ENCODE peak calls at places on chromosomes 12 and 14, in nine cellular contexts. M, Y, Q, F, K, A, H, G and D are unnamed samples.

GRCh38 chr12:114294303-114294685 is 111.7 kb downstream of the TBX5 start:
- DNase-seq in M (peak; percentile 42), Y (no peak), Q (peak; percentile 75), F (no peak), K (no peak), A (no peak), H (no peak), G (no peak), D (no peak)

GRCh38 chr12:52755533-52755932 is 21.6 kb downstream of the KRT76 start:
- DNase-seq in M (no peak), Y (no peak), Q (no peak), F (no peak), K (no peak), A (no peak), H (no peak), G (no peak), D (no peak)

GRCh38 chr12:13981296-13981962 is at the start of gene GRIN2B:
- DNase-seq in M (no peak), Y (no peak), Q (peak; percentile 1), F (no peak), K (no peak), A (no peak), H (no peak), G (no peak), D (no peak)

GRCh38 chr12:123062682-123063426 is 82.4 kb downstream of the ARL6IP4 start:
- DNase-seq in M (no peak), Y (peak; percentile 75), Q (peak; percentile 74), F (no peak), K (no peak), A (peak; percentile 56), H (peak; percentile 53), G (peak; percentile 33), D (peak; percentile 75)

GRCh38 chr14:51783765-51784164 is 76.6 kb upstream of the GNG2 start:
- DNase-seq in M (peak; percentile 33), Y (peak; percentile 82), Q (peak; percentile 84), F (no peak), K (no peak), A (no peak), H (no peak), G (no peak), D (no peak)

GRCh38 chr14:100871234-100872186 is 32.0 kb downstream of the RTL1 start:
- DNase-seq in M (no peak), Y (peak; percentile 81), Q (peak; percentile 69), F (no peak), K (no peak), A (no peak), H (no peak), G (no peak), D (no peak)

GRCh38 chr14:50225067-50225973 is 6.1 kb downstream of the SOS2 start:
- DNase-seq in M (peak; percentile 42), Y (peak; percentile 91), Q (peak; percentile 94), F (no peak), K (no peak), A (no peak), H (no peak), G (no peak), D (peak; percentile 96)

GRCh38 chr12:44143170-44143569 is 307.3 kb downstream of the TMEM117 start:
- DNase-seq in M (no peak), Y (no peak), Q (no peak), F (no peak), K (no peak), A (no peak), H (no peak), G (no peak), D (peak; percentile 54)

GRCh38 chr12:852864-853263 is 96.6 kb downstream of the RAD52 start:
- DNase-seq in M (no peak), Y (no peak), Q (no peak), F (no peak), K (no peak), A (no peak), H (no peak), G (no peak), D (peak; percentile 58)

GRCh38 chr12:6452908-6453630 is 1.2 kb downstream of the TAPBPL start:
- DNase-seq in M (no peak), Y (no peak), Q (no peak), F (no peak), K (no peak), A (no peak), H (no peak), G (peak; percentile 76), D (no peak)

GRCh38 chr12:42129595-42130204 is 15.0 kb downstream of the GXYLT1 start:
- DNase-seq in M (no peak), Y (peak; percentile 86), Q (peak; percentile 84), F (no peak), K (no peak), A (no peak), H (no peak), G (peak; percentile 59), D (no peak)

GRCh38 chr12:88391556-88391955 is 188.7 kb downstream of the KITLG start:
- DNase-seq in M (peak; percentile 84), Y (peak; percentile 94), Q (peak; percentile 94), F (no peak), K (no peak), A (no peak), H (no peak), G (peak; percentile 50), D (peak; percentile 30)
- TF ChIP-seq CTCF in M (no peak), Y (no peak), Q (no peak), F (no peak), K (no peak), A (no peak), H (no peak), G (no peak), D (no peak)

GRCh38 chr14:65173973-65174693 is 71.8 kb upstream of the MAX start:
- DNase-seq in M (no peak), Y (no peak), Q (no peak), F (no peak), K (no peak), A (no peak), H (no peak), G (no peak), D (no peak)
- H3K4me3 ChIP-seq in M (no peak overlapping the region), Y (no peak overlapping the region), Q (no peak overlapping the region), F (no peak overlapping the region), K (no peak overlapping the region), A (no peak overlapping the region), H (no peak overlapping the region), G (no peak overlapping the region), D (no peak overlapping the region)

GRCh38 chr12:115871714-115872113 is 405.8 kb downstream of the MED13L start:
- DNase-seq in M (no peak), Y (peak; percentile 24), Q (peak; percentile 32), F (peak; percentile 10), K (no peak), A (no peak), H (no peak), G (peak; percentile 25), D (no peak)
- TF ChIP-seq CTCF in M (peak; percentile 62), Y (peak; percentile 73), Q (peak; percentile 75), F (peak; percentile 75), K (peak; percentile 17), A (peak; percentile 38), H (peak; percentile 31), G (peak; percentile 56), D (peak; percentile 54)

DNA sequence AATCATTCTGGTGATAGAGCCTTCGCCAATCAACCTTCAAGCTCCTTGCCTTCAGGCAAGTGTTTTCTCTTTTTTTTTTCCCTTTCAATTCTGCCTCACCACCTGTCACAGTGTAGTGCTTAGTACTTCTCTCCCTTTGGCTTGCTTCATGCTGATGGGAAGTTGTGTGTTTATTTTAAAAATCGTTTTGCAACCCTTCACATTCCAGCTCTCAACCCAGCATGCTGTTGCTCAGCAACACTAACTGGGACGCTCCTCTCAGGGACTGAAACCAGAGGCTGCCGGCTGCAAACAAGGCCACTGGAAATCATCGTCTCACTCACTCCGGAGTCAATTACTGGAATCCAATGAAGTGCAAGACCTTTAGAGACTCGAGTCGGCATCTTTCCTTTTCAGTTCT is 342.7 kb downstream of the PRKD1 start:
- DNase-seq in M (peak; percentile 71), Y (peak; percentile 87), Q (peak; percentile 59), F (no peak), K (no peak), A (no peak), H (no peak), G (no peak), D (peak; percentile 23)
- H3K4me3 ChIP-seq in M (no peak overlapping the region), Y (no peak overlapping the region), Q (no peak overlapping the region), F (no peak overlapping the region), K (no peak overlapping the region), A (no peak overlapping the region), H (no peak overlapping the region), G (no peak overlapping the region), D (no peak overlapping the region)

GRCh38 chr14:35959835-35960234 is 133.7 kb downstream of the BRMS1L start:
- DNase-seq in M (no peak), Y (peak; percentile 1), Q (no peak), F (no peak), K (no peak), A (no peak), H (no peak), G (peak; percentile 10), D (no peak)
- TF ChIP-seq CTCF in M (no peak), Y (no peak), Q (peak; percentile 1), F (no peak), K (peak; percentile 7), A (no peak), H (no peak), G (peak; percentile 9), D (peak; percentile 6)

GRCh38 chr14:75579882-75580281 is 1.5 kb downstream of the FLVCR2 start:
- DNase-seq in M (no peak), Y (no peak), Q (no peak), F (no peak), K (no peak), A (peak; percentile 42), H (no peak), G (no peak), D (no peak)
- H3K4me3 ChIP-seq in M (no peak overlapping the region), Y (peak overlapping the region; percentile 68), Q (peak overlapping the region; percentile 65), F (peak overlapping the region; percentile 58), K (peak overlapping the region; percentile 66), A (peak overlapping the region; percentile 75), H (peak overlapping the region; percentile 65), G (no peak overlapping the region), D (no peak overlapping the region)

DNA sequence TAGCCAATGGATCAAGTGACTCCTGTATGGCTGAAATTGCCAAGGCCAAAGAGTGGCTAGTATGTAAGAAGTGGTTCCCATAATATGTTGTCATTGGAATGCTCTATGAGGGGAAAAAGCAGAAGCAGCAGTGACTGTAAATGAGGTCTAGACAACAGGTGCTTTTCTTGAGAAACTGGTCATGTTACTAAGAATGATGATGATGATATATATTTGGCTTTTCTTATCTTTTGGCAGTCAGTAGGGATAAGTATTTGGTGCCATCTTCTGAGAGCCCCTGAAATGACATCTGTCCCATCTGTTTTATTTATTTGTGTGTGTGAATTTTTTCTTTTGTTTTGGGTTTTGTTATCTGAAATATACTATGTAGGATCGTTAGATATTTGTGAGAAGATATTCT is 141.7 kb downstream of the SYT1 start:
- DNase-seq in M (no peak), Y (peak; percentile 54), Q (peak; percentile 23), F (peak; percentile 10), K (no peak), A (no peak), H (no peak), G (peak; percentile 1), D (no peak)
- TF ChIP-seq CTCF in M (peak; percentile 49), Y (peak; percentile 21), Q (peak; percentile 35), F (peak; percentile 35), K (no peak), A (no peak), H (no peak), G (peak; percentile 15), D (no peak)